ENCODE peak calls at places on chromosome 6, in five cellular contexts. I is stomach, U is tibial nerve, H is A549, K is IMR-90. F is an unnamed sample.

GRCh38 chr6:52566853-52567279 is 10.0 kb downstream of the TRAM2 start:
- DNase-seq in I (no peak), U (no peak), H (peak; percentile 83), K (peak; percentile 99), F (no peak)

GRCh38 chr6:124741341-124741740 is 220.9 kb upstream of the RNF217 start:
- DNase-seq in I (no peak), U (no peak), H (no peak), K (peak; percentile 5), F (no peak)

GRCh38 chr6:39493174-39493573 is 170.7 kb upstream of the KCNK16 start:
- DNase-seq in I (no peak), U (no peak), H (no peak), K (no peak), F (no peak)

GRCh38 chr6:51648236-51648635 is 439.2 kb downstream of the PKHD1 start:
- DNase-seq in I (no peak), U (no peak), H (no peak), K (no peak), F (no peak)

GRCh38 chr6:164243949-164244348 is 829.4 kb downstream of the QKI start:
- DNase-seq in I (no peak), U (no peak), H (no peak), K (no peak), F (no peak)

GRCh38 chr6:89736887-89737286 is 82.7 kb downstream of the MDN1 start:
- DNase-seq in I (no peak), U (no peak), H (no peak), K (no peak), F (no peak)

GRCh38 chr6:73389854-73390253 is 4.8 kb upstream of the DDX43 start:
- DNase-seq in I (no peak), U (no peak), H (no peak), K (no peak), F (no peak)

GRCh38 chr6:150599199-150600002 is at the start of gene PLEKHG1:
- DNase-seq in I (peak; percentile 83), U (peak; percentile 36), H (peak; percentile 19), K (no peak), F (peak; percentile 94)

GRCh38 chr6:157019733-157020132 is 242.6 kb downstream of the ARID1B start:
- DNase-seq in I (no peak), U (no peak), H (no peak), K (peak; percentile 26), F (no peak)

GRCh38 chr6:82951389-82951788 is 114.3 kb downstream of the UBE3D start:
- DNase-seq in I (no peak), U (no peak), H (no peak), K (no peak), F (no peak)

GRCh38 chr6:81696505-81696904 is 56.0 kb downstream of the TENT5A start:
- DNase-seq in I (peak; percentile 29), U (no peak), H (peak; percentile 0), K (peak; percentile 33), F (no peak)

GRCh38 chr6:125528614-125529013 is 220.8 kb upstream of the HEY2 start:
- DNase-seq in I (no peak), U (no peak), H (no peak), K (no peak), F (no peak)

GRCh38 chr6:35534396-35535170 is 21.9 kb upstream of the TULP1 start:
- DNase-seq in I (no peak), U (no peak), H (no peak), K (no peak), F (no peak)

GRCh38 chr6:17853533-17853932 is 133.9 kb downstream of the KIF13A start:
- DNase-seq in I (no peak), U (no peak), H (no peak), K (no peak), F (no peak)

GRCh38 chr6:160133441-160134336 is 12.1 kb downstream of the SLC22A1 start:
- DNase-seq in I (no peak), U (no peak), H (no peak), K (no peak), F (no peak)

GRCh38 chr6:110628330-110628729 is 151.9 kb upstream of the SLC22A16 start:
- DNase-seq in I (no peak), U (no peak), H (no peak), K (peak; percentile 91), F (no peak)

GRCh38 chr6:88490865-88491264 is 324.7 kb upstream of the CNR1 start:
- DNase-seq in I (no peak), U (no peak), H (no peak), K (no peak), F (no peak)

GRCh38 chr6:149482542-149483261 is 2.1 kb downstream of the ZC3H12D start:
- DNase-seq in I (no peak), U (no peak), H (no peak), K (no peak), F (peak; percentile 85)

DNA sequence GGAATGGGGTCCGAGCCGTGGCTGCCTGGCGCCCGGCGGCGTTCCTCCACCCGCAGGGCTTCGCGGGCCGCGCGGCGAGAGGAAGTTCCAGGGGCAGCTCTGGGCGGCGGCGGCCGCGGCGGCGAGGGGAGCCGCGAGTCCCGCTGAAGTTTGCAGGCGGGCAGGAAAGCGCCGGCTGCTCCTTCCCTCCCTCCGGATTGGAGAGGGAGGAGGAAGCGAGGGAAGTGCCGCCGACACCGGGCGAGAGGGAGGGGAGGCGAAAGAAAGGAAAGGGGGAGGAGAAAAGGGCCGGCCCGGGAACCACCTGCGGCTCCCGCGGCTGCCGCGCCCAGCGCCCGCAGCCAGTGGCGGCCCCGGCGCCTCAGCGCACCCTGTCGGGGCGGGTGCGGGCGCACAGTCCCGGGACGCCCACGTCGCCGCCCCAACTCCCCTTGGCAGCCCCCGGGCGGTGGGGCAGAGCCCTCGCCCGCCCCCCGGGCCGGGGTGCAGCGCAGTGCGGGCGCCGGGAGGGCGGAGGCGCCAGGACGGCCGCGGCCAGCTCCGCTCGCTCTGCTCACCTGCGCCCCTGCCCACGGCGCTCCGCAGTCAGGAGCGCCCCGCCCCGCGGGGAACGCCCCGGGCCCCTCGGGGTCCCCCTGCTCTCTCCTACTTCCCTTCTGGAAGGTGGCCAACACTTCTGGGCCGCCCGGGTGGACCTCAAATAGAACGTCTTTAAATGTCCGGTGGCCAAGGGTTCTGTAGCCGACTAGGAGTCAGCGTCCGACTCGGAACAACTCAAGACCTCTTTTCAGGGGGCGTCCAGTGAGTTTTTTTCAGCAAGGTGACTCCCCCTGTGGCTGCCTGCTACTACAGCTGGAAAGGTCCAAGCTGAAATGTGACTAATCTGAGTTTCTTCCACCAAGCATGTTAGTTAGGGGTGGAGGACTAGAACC is 80.3 kb upstream of the CCDC28A start:
- DNase-seq in I (peak; percentile 82), U (peak; percentile 36), H (peak; percentile 69), K (peak; percentile 57), F (peak; percentile 65)
- TF ChIP-seq POLR2A in I (no peak), U (no peak), H (peak; percentile 38), K (no peak), F (no peak)

GRCh38 chr6:7335519-7335918 is 22.5 kb upstream of the SSR1 start:
- DNase-seq in I (no peak), U (no peak), H (no peak), K (no peak), F (no peak)

GRCh38 chr6:7341989-7342742 is 29.2 kb upstream of the SSR1 start:
- DNase-seq in I (no peak), U (no peak), H (no peak), K (no peak), F (no peak)

GRCh38 chr6:7338031-7338430 is 25.0 kb upstream of the SSR1 start:
- DNase-seq in I (no peak), U (no peak), H (no peak), K (no peak), F (no peak)

GRCh38 chr6:7343546-7344475 is 30.8 kb upstream of the SSR1 start:
- DNase-seq in I (no peak), U (no peak), H (no peak), K (no peak), F (no peak)

DNA sequence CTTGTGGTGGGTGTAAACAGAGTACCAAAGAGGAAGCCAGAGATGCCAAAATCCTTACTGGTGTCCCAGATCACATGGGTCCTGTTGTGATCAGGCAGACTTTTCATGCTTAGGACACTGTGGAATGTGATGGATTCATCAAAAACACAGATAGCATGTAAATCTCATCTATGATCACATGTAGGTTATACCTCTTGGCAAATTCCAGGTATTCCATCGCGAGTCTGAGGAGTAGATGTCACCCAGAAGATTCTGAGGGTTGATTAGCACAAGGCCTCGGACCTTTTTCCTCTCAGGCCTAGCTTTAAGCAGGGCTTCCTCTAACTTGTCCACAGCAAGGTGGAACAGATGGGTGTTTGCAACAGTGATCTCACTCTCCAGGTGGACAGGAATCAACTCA is 28.3 kb upstream of the SSR1 start:
- DNase-seq in I (no peak), U (no peak), H (no peak), K (no peak), F (no peak)
- TF ChIP-seq CTCF in I (no peak), U (no peak), H (no peak), K (no peak), F (no peak)

GRCh38 chr6:26205625-26206574 is 118.7 kb downstream of the HFE start:
- DNase-seq in I (no peak), U (no peak), H (peak; percentile 84), K (peak; percentile 91), F (no peak)
- TF ChIP-seq POLR2A in I (no peak), U (peak; percentile 31), H (no peak), K (peak; percentile 86), F (no peak)

DNA sequence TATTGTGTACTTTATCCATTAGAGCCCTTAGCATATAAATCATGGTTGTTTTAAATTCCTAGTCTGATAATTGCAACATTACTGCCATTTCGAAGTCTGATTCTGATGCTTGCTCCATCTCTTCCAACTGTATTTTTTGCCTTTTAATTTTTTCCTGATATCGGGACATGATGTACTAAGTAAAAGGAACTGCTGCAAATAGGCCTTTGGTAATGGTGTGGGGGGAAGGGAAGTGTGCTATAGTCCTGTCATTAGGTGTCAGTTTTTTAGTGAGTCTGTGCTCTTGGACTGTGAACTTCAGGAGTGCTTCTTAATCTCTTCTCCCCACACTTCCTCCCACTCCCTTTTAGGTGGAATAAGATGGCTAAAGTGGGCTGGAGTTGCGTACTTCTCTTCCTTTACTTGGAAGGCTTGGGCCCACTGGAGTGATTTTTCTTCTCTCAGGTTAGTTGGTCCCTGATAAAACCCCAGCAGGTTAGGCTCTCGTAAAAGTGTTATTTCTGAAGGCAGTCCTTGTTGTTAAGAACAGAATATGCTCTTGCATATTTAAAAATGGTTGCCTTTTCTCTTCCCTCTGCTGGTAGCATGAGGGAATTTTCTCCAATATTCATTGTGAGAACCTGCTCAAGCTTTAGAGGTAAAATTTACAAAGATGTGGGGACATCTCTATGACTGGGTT is 18.1 kb downstream of the STXBP5 start:
- DNase-seq in I (no peak), U (no peak), H (peak; percentile 10), K (peak; percentile 52), F (no peak)
- TF ChIP-seq CTCF in I (peak; percentile 23), U (peak; percentile 27), H (no peak), K (peak; percentile 52), F (no peak)

GRCh38 chr6:30515967-30516753 is 26.9 kb downstream of the HLA-E start:
- DNase-seq in I (peak; percentile 91), U (peak; percentile 85), H (peak; percentile 91), K (peak; percentile 96), F (peak; percentile 98)
- TF ChIP-seq POLR2A in I (no peak), U (no peak), H (no peak), K (peak; percentile 82), F (no peak)

GRCh38 chr6:148401581-148401980 is 58.9 kb downstream of the SASH1 start:
- DNase-seq in I (no peak), U (no peak), H (no peak), K (no peak), F (no peak)
- TF ChIP-seq CTCF in I (no peak), U (no peak), H (no peak), K (no peak), F (no peak)

F was measured in lower leg skin.